ENCODE peak calls at places on chromosome 5, in eight cellular contexts. E, O, R, Q, W, B, U and K are unnamed samples.

GRCh38 chr5:95856501-95856981 is 34.0 kb upstream of the GLRX start:
- DNase-seq in E (no peak), R (no peak), O (no peak), B (no peak), U (peak; percentile 61), W (no peak), Q (no peak), K (no peak)

GRCh38 chr5:69042915-69043795 is 50.7 kb upstream of the SLC30A5 start:
- DNase-seq in E (peak; percentile 28), U (peak; percentile 97), W (peak; percentile 86), B (peak; percentile 62), R (peak; percentile 44), O (peak; percentile 69), Q (peak; percentile 88), K (peak; percentile 90)

GRCh38 chr5:151115272-151115905 is 34.6 kb upstream of the TNIP1 start:
- DNase-seq in U (peak; percentile 81), E (peak; percentile 59), W (peak; percentile 86), Q (peak; percentile 34), O (peak; percentile 76), R (peak; percentile 21), B (peak; percentile 91), K (peak; percentile 67)

GRCh38 chr5:88883059-88883565 is at the start of gene MEF2C:
- DNase-seq in W (peak; percentile 85), U (peak; percentile 79), Q (peak; percentile 72), R (peak; percentile 28), B (peak; percentile 41), O (peak; percentile 74), E (no peak), K (peak; percentile 91)

GRCh38 chr5:134590992-134591659 is 41.5 kb downstream of the SAR1B start:
- DNase-seq in B (no peak), W (no peak), E (no peak), Q (no peak), R (no peak), U (no peak), O (no peak), K (no peak)

GRCh38 chr5:66582499-66582898 is 13.7 kb upstream of the MAST4 start:
- DNase-seq in O (no peak), R (no peak), W (no peak), Q (no peak), B (no peak), U (no peak), E (no peak), K (no peak)

GRCh38 chr5:116419258-116419657 is 155.4 kb downstream of the SEMA6A start:
- DNase-seq in U (no peak), W (no peak), R (no peak), O (no peak), Q (no peak), B (no peak), E (no peak), K (no peak)

GRCh38 chr5:151692312-151692711 is 5.6 kb upstream of the SPARC start:
- DNase-seq in R (no peak), B (no peak), O (no peak), E (no peak), Q (no peak), W (peak; percentile 78), U (no peak), K (no peak)

GRCh38 chr5:130135506-130135905 is 231.2 kb downstream of the CHSY3 start:
- DNase-seq in E (no peak), U (no peak), R (no peak), B (no peak), Q (no peak), W (peak; percentile 89), O (no peak), K (peak; percentile 87)

GRCh38 chr5:2186472-2187015 is 303.8 kb upstream of the IRX4 start:
- DNase-seq in W (no peak), B (no peak), Q (no peak), O (no peak), U (no peak), E (no peak), R (no peak), K (no peak)

GRCh38 chr5:139848508-139849100 is 53.0 kb downstream of the PSD2 start:
- DNase-seq in B (no peak), W (no peak), E (no peak), U (no peak), O (peak; percentile 22), Q (no peak), R (no peak), K (no peak)

GRCh38 chr5:177133119-177133844 is at the start of gene NSD1:
- DNase-seq in R (peak; percentile 31), O (peak; percentile 91), Q (peak; percentile 40), W (peak; percentile 81), E (peak; percentile 91), B (peak; percentile 92), U (peak; percentile 95), K (peak; percentile 78)